ENCODE peak calls at places on chromosomes 6 and 20, in seven cellular contexts. E is caudate nucleus, W is GM04504, P is NCI-H1092 treated with DMSO at 0.1 percent for 48 hours, M is fibroblast of the aortic adventitia, X is IMR-90, D is tibial artery. O is an unnamed sample.
A peak's percentile ranks its signal among the peaks of the same experiment; 100 is the strongest.

GRCh38 chr6:158058156-158058723 is 76.6 kb downstream of the SYNJ2 start:
- DNase-seq in M (peak; percentile 62), P (no peak), D (no peak), E (no peak), W (no peak), X (no peak), O (no peak)

GRCh38 chr20:33164763-33165095 is 3.2 kb upstream of the BPIFA2 start:
- DNase-seq in D (no peak), W (no peak), M (no peak), P (no peak), X (no peak), E (no peak), O (no peak)

GRCh38 chr20:17485017-17485416 is 46.2 kb downstream of the BFSP1 start:
- DNase-seq in E (no peak), X (no peak), W (no peak), M (no peak), D (no peak), P (no peak), O (no peak)

GRCh38 chr20:1190847-1191246 is 6.1 kb upstream of the TMEM74B start:
- DNase-seq in P (no peak), M (no peak), W (no peak), E (no peak), X (no peak), D (no peak), O (no peak)

GRCh38 chr6:111921108-111921507 is 47.9 kb upstream of the FYN start:
- DNase-seq in W (no peak), E (no peak), X (no peak), P (no peak), M (no peak), D (no peak), O (no peak)

GRCh38 chr20:12591949-12592470 is 416.8 kb upstream of the SPTLC3 start:
- DNase-seq in W (no peak), X (no peak), D (no peak), E (no peak), P (peak; percentile 81), M (no peak), O (no peak)

GRCh38 chr6:146543211-146543939 is at the start of gene RAB32:
- DNase-seq in E (peak; percentile 83), P (no peak), W (peak; percentile 94), X (peak; percentile 95), M (peak; percentile 92), D (peak; percentile 98), O (peak; percentile 85)

GRCh38 chr6:145036848-145037567 is 698.3 kb downstream of the EPM2A start:
- DNase-seq in D (no peak), W (no peak), E (no peak), X (peak; percentile 19), P (no peak), M (peak; percentile 57), O (no peak)

GRCh38 chr6:98024359-98024758 is 741.3 kb upstream of the MMS22L start:
- DNase-seq in M (no peak), X (no peak), E (no peak), P (no peak), W (no peak), D (no peak), O (no peak)

GRCh38 chr6:167668754-167669552 is 157.8 kb upstream of the AFDN start:
- DNase-seq in M (no peak), D (no peak), W (no peak), E (no peak), P (no peak), X (no peak), O (no peak)

GRCh38 chr6:30441171-30441570 is 48.1 kb upstream of the HLA-E start:
- DNase-seq in W (no peak), X (no peak), D (no peak), P (no peak), M (no peak), E (no peak), O (no peak)

GRCh38 chr20:5127859-5128409 is 1.1 kb downstream of the CDS2 start:
- DNase-seq in P (no peak), W (no peak), M (no peak), X (no peak), E (no peak), D (no peak), O (no peak)

GRCh38 chr20:35257175-35257909 is 20.6 kb downstream of the MMP24OS start:
- DNase-seq in D (no peak), M (peak; percentile 68), X (peak; percentile 44), W (no peak), P (no peak), E (no peak), O (no peak)